ENCODE peak calls at places on chromosomes 1 and 21, in eight cellular contexts. N, O, E, F, Y, J, A and M are unnamed samples.

GRCh38 chr1:174815036-174815435 is 184.7 kb upstream of the CACYBP start:
- DNase-seq in N (no peak), O (no peak), E (peak; percentile 53), F (peak; percentile 91), Y (peak; percentile 84), J (no peak), A (no peak), M (no peak)

GRCh38 chr21:41713495-41714281 is 53.2 kb downstream of the RIPK4 start:
- DNase-seq in N (no peak), O (no peak), E (no peak), F (no peak), Y (no peak), J (no peak), A (no peak), M (no peak)

GRCh38 chr1:205512059-205513045 is 7.9 kb downstream of the CDK18 start:
- DNase-seq in N (peak; percentile 22), O (no peak), E (no peak), F (peak; percentile 68), Y (peak; percentile 40), J (no peak), A (no peak), M (no peak)

GRCh38 chr1:220652995-220653394 is 37.2 kb upstream of the C1orf115 start:
- DNase-seq in N (no peak), O (no peak), E (no peak), F (no peak), Y (no peak), J (no peak), A (no peak), M (no peak)

GRCh38 chr21:45536301-45537081 is 5.7 kb downstream of the SLC19A1 start:
- DNase-seq in N (no peak), O (no peak), E (no peak), F (no peak), Y (no peak), J (no peak), A (no peak), M (no peak)

GRCh38 chr1:41003640-41004220 is 17.8 kb downstream of the SLFNL1 start:
- DNase-seq in N (no peak), O (no peak), E (peak; percentile 99), F (peak; percentile 98), Y (peak; percentile 99), J (peak; percentile 74), A (peak; percentile 86), M (peak; percentile 95)

GRCh38 chr21:43918385-43918947 is 53.4 kb downstream of the AGPAT3 start:
- DNase-seq in N (no peak), O (no peak), E (no peak), F (no peak), Y (no peak), J (no peak), A (no peak), M (no peak)

GRCh38 chr1:219147571-219148019 is 26.1 kb upstream of the LYPLAL1 start:
- DNase-seq in N (no peak), O (no peak), E (no peak), F (no peak), Y (no peak), J (no peak), A (no peak), M (no peak)

GRCh38 chr1:200042119-200042436 is 14.6 kb downstream of the NR5A2 start:
- DNase-seq in N (no peak), O (no peak), E (no peak), F (no peak), Y (no peak), J (no peak), A (no peak), M (no peak)

GRCh38 chr1:24551290-24551859 is 4.5 kb upstream of the NCMAP start:
- DNase-seq in N (no peak), O (no peak), E (no peak), F (no peak), Y (no peak), J (no peak), A (no peak), M (no peak)